ENCODE peak calls at places on chromosome 1, in ten cellular contexts. F is AG04450, L is psoas muscle, P is GM12864, R is suprapubic skin, H is ovary, B is body of pancreas, N is astrocyte of the spinal cord, W is mammary epithelial cell, M is tibial artery. O is an unnamed sample.

GRCh38 chr1:67816096-67816493 is 17.2 kb downstream of the GNG12 start:
- DNase-seq in F (no peak), L (no peak), P (no peak), R (no peak), H (no peak), B (no peak), N (no peak), W (no peak), M (no peak), O (no peak)

GRCh38 chr1:222045816-222046215 is 303.9 kb upstream of the DUSP10 start:
- DNase-seq in F (no peak), L (no peak), P (no peak), R (no peak), H (no peak), B (no peak), N (peak), W (no peak), M (no peak), O (no peak)

GRCh38 chr1:41648230-41648629 is 163.7 kb upstream of the EDN2 start:
- DNase-seq in F (no peak), L (no peak), P (no peak), R (peak), H (no peak), B (no peak), N (no peak), W (no peak), M (no peak), O (no peak)

GRCh38 chr1:41317356-41317755 is 43.9 kb upstream of the FOXO6 start:
- DNase-seq in F (no peak), L (no peak), P (no peak), R (no peak), H (no peak), B (no peak), N (no peak), W (peak), M (no peak), O (peak)

GRCh38 chr1:177448652-177449351 is 278.0 kb downstream of the BRINP2 start:
- DNase-seq in F (no peak), L (no peak), P (no peak), R (no peak), H (no peak), B (no peak), N (peak), W (peak), M (no peak), O (peak)

GRCh38 chr1:236794585-236795034 is 482 bp upstream of the MTR start:
- DNase-seq in F (no peak), L (no peak), P (no peak), R (no peak), H (no peak), B (no peak), N (no peak), W (no peak), M (no peak), O (no peak)

GRCh38 chr1:107434379-107434728 is 293.5 kb downstream of the NTNG1 start:
- DNase-seq in F (no peak), L (no peak), P (no peak), R (no peak), H (no peak), B (no peak), N (no peak), W (no peak), M (no peak), O (no peak)

GRCh38 chr1:15083578-15083977 is 70.0 kb upstream of the TMEM51 start:
- DNase-seq in F (no peak), L (no peak), P (no peak), R (no peak), H (no peak), B (no peak), N (no peak), W (peak), M (no peak), O (peak)

GRCh38 chr1:181113061-181113695 is 24.7 kb downstream of the IER5 start:
- DNase-seq in F (no peak), L (no peak), P (no peak), R (no peak), H (no peak), B (no peak), N (peak), W (peak), M (no peak), O (peak)

GRCh38 chr1:204207136-204207616 is 6.6 kb downstream of the GOLT1A start:
- DNase-seq in F (no peak), L (peak), P (no peak), R (peak), H (peak), B (peak), N (peak), W (peak), M (peak), O (peak)

GRCh38 chr1:241610056-241610815 is 29.9 kb downstream of the CHML start:
- DNase-seq in F (no peak), L (no peak), P (no peak), R (no peak), H (no peak), B (peak), N (no peak), W (no peak), M (no peak), O (peak)

GRCh38 chr1:241612533-241613505 is 27.4 kb downstream of the CHML start:
- DNase-seq in F (peak), L (no peak), P (no peak), R (no peak), H (no peak), B (no peak), N (peak), W (peak), M (no peak), O (peak)

GRCh38 chr1:241614144-241614543 is 26.0 kb downstream of the CHML start:
- DNase-seq in F (no peak), L (no peak), P (no peak), R (no peak), H (no peak), B (no peak), N (peak), W (no peak), M (no peak), O (no peak)

GRCh38 chr1:241608379-241609033 is 31.7 kb downstream of the CHML start:
- DNase-seq in F (no peak), L (no peak), P (no peak), R (no peak), H (no peak), B (no peak), N (peak), W (peak), M (no peak), O (peak)

DNA sequence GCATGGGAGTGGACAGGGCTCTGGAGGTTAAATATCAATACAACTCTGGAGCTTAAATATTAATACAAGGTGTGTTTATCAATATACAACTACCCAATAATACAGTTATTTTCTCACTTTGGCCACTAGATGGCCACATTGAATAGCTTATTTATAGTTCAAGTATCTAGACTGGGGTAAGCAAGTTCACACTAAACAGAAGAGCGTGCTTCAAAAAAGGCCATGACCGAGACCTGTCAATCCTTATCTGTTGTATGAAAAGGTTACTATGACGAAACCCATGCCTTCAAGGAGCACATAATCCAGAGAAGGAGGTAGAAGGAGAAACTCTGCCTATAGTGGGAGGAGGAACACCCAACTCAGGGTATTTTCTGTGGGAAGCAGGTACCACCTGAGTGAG is 29.1 kb downstream of the CHML start:
- DNase-seq in F (no peak), L (no peak), P (peak), R (no peak), H (no peak), B (no peak), N (peak), W (peak), M (no peak), O (peak)
- TF ChIP-seq CTCF in F (peak), L (peak), P (peak), R (no peak), H (peak), B (peak), N (peak), W (peak), M (peak), O (peak)

DNA sequence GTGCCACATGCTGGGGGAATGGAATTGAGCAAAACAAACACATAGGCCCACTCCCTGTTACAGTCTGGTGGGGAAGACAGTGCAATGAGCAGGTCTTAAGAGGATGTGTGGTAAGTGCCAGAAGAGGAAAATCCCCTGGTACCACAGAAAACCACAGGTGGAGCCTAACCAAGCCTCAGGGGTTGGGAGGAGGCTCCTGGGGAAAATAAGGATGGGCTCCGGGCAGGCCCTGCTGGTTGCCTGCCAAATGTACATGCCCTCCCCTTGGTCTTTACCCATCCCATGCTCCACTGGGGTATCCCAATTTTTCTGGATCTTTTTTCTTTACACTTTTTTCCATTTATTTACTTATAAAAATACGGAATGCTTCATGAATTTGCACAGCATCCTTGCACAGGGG is 40.4 kb downstream of the ATP1A1 start:
- DNase-seq in F (no peak), L (no peak), P (no peak), R (no peak), H (no peak), B (no peak), N (no peak), W (no peak), M (no peak), O (no peak)
- H3K4me3 ChIP-seq in F (no peak), L (no peak), P (no peak), R (no peak), H (no peak), B (no peak), N (no peak), W (no peak), M (no peak), O (no peak)

DNA sequence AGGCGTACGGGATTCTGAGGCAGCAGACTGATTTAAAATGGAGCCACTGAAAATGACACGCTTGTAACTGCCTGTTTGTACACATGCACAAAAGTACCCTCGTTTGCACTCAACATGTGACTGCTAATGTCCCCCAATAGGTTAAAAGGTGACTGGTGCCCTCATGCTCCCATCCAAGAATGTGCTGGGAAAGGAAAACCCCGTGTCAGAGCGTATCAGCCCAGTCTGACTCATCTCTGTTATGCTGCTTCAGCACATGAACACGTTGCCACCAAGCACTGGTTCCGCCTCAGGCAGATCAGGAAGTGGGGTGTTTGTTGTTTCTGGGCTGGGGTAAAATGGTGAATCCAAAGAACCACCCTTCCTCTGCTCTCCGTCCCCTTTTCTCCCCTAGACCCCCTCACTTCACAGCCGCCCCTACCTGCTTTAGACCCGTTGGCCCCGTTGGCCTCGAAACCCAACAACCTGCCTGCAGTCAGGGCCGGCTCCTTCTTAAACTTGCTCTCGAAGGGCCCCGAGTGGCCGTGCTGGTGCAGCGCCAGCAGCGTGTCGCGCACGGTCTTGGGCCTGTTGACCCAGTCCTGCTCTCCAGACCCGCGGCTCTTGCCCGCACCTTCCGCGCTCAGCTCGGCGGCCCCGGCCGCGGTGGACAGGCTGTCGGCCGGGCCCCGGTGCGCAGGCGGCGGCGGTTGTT is 1.8 kb downstream of the IRF2BP2 start:
- DNase-seq in F (no peak), L (peak), P (peak), R (peak), H (peak), B (peak), N (peak), W (peak), M (peak), O (peak)
- TF ChIP-seq CTCF in F (no peak), L (no peak), P (peak), R (no peak), H (no peak), B (no peak), N (no peak), W (no peak), M (peak), O (no peak)

GRCh38 chr1:6485937-6486250 is 5.6 kb downstream of the PLEKHG5 start:
- DNase-seq in F (no peak), L (no peak), P (no peak), R (no peak), H (no peak), B (no peak), N (no peak), W (no peak), M (no peak), O (peak)
- H3K4me3 ChIP-seq in F (peak), L (peak), P (no peak), R (peak), H (no peak), B (no peak), N (peak), W (peak), M (peak), O (peak)

GRCh38 chr1:109255097-109255651 is 5.8 kb downstream of the CELSR2 start:
- DNase-seq in F (no peak), L (no peak), P (no peak), R (no peak), H (no peak), B (no peak), N (no peak), W (no peak), M (no peak), O (peak)
- TF ChIP-seq CTCF in F (peak), L (no peak), P (no peak), R (no peak), H (no peak), B (no peak), N (peak), W (peak), M (no peak), O (peak)

GRCh38 chr1:155971910-155972809 is 6.2 kb downstream of the ARHGEF2 start:
- DNase-seq in F (no peak), L (no peak), P (no peak), R (no peak), H (no peak), B (no peak), N (no peak), W (no peak), M (no peak), O (no peak)
- H3K4me3 ChIP-seq in F (peak), L (peak), P (no peak), R (no peak), H (no peak), B (no peak), N (no peak), W (no peak), M (no peak), O (no peak)

O was measured in epithelial cell of esophagus.